ENCODE peak calls at places on chromosomes 3 and 15, in four cellular contexts. C, M, F and A are unnamed samples.

GRCh38 chr3:127452321-127452821 is 138.2 kb downstream of the TPRA1 start:
- DNase-seq in C (no peak), M (no peak), F (no peak), A (no peak)

GRCh38 chr3:133273346-133273745 is 126.5 kb upstream of the BFSP2 start:
- DNase-seq in C (no peak), M (no peak), F (no peak), A (no peak)

GRCh38 chr3:63351159-63352007 is 73.3 kb downstream of the SYNPR start:
- DNase-seq in C (no peak), M (no peak), F (peak; percentile 84), A (peak; percentile 28)

GRCh38 chr15:78752492-78753358 is 58.5 kb downstream of the ADAMTS7 start:
- DNase-seq in C (no peak), M (no peak), F (no peak), A (no peak)

GRCh38 chr3:142618917-142619401 is 22.8 kb downstream of the PLS1 start:
- DNase-seq in C (no peak), M (no peak), F (peak; percentile 35), A (peak; percentile 24)

GRCh38 chr15:96066852-96067490 is 263.5 kb upstream of the NR2F2 start:
- DNase-seq in C (no peak), M (no peak), F (no peak), A (no peak)

GRCh38 chr3:15298504-15298903 is 33.9 kb downstream of the SH3BP5 start:
- DNase-seq in C (no peak), M (no peak), F (no peak), A (no peak)

GRCh38 chr15:49235446-49236207 is 65.6 kb downstream of the GALK2 start:
- DNase-seq in C (peak; percentile 30), M (peak; percentile 19), F (peak; percentile 95), A (peak; percentile 54)

GRCh38 chr3:121871434-121871833 is 22.8 kb upstream of the SLC15A2 start:
- DNase-seq in C (no peak), M (no peak), F (no peak), A (no peak)

GRCh38 chr3:168094877-168095610 is 680 bp downstream of the GOLIM4 start:
- DNase-seq in C (peak; percentile 66), M (peak; percentile 64), F (peak; percentile 58), A (peak; percentile 48)

GRCh38 chr15:67307889-67308597 is 53.5 kb downstream of the IQCH start:
- DNase-seq in C (no peak), M (no peak), F (no peak), A (no peak)

GRCh38 chr15:51735211-51735610 is 2.2 kb downstream of the LYSMD2 start:
- DNase-seq in C (no peak), M (no peak), F (no peak), A (no peak)

GRCh38 chr15:99440551-99441426 is 125.0 kb upstream of the MEF2A start:
- DNase-seq in C (no peak), M (no peak), F (no peak), A (no peak)

GRCh38 chr15:99604865-99605264 is 39.1 kb downstream of the MEF2A start:
- DNase-seq in C (no peak), M (no peak), F (no peak), A (no peak)

GRCh38 chr3:102454101-102454625 is 19.3 kb downstream of the ZPLD1 start:
- DNase-seq in C (no peak), M (no peak), F (no peak), A (no peak)

GRCh38 chr3:111548060-111548459 is 6.1 kb downstream of the CD96 start:
- DNase-seq in C (no peak), M (no peak), F (no peak), A (no peak)

GRCh38 chr15:22893081-22893480 is 54.6 kb downstream of the NIPA2 start:
- DNase-seq in C (no peak), M (peak; percentile 4), F (no peak), A (no peak)

GRCh38 chr15:22890296-22890695 is 51.8 kb downstream of the NIPA2 start:
- DNase-seq in C (no peak), M (no peak), F (no peak), A (no peak)

GRCh38 chr15:22893881-22894280 is 55.4 kb downstream of the NIPA2 start:
- DNase-seq in C (no peak), M (no peak), F (no peak), A (no peak)

GRCh38 chr15:22891426-22892210 is 53.2 kb downstream of the NIPA2 start:
- DNase-seq in C (no peak), M (peak; percentile 7), F (no peak), A (no peak)

DNA sequence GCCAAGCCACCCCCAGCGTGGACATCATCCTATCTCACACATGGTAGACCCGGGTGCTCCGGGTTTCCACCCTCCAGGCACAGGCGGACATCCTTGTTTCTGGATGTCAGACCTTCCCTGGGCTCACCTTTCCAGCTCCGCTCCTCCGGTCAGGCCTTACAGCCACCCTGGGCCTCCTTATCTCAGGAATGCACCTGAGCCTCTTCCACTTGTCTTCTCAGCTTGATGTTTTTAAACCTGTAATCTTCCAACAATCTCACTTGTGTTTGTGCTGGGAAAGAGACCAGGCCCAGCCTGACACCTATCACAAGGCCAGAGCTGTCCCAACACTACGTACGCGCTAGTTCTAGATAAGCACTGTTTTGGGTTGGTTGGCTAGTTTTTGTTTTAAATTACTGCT is 53.9 kb downstream of the NIPA2 start:
- DNase-seq in C (no peak), M (peak; percentile 5), F (no peak), A (peak; percentile 82)
- H3K4me3 ChIP-seq in C (no peak overlapping the region), M (no peak overlapping the region), F (no peak overlapping the region), A (no peak overlapping the region)

GRCh38 chr15:25830844-25831443 is 32.2 kb downstream of the ATP10A start:
- DNase-seq in C (peak; percentile 67), M (no peak), F (peak; percentile 98), A (no peak)
- TF ChIP-seq CTCF in C (no peak), M (no peak), F (no peak), A (no peak)

GRCh38 chr3:183283886-183284285 is 30.8 kb downstream of the B3GNT5 start:
- DNase-seq in C (no peak), M (no peak), F (no peak), A (no peak)

GRCh38 chr3:183285828-183286457 is 32.9 kb downstream of the B3GNT5 start:
- DNase-seq in C (peak; percentile 86), M (peak; percentile 64), F (peak; percentile 99), A (no peak)

GRCh38 chr3:183284570-183284969 is 31.5 kb downstream of the B3GNT5 start:
- DNase-seq in C (no peak), M (no peak), F (no peak), A (no peak)

GRCh38 chr3:183287301-183287971 is 34.4 kb downstream of the B3GNT5 start:
- DNase-seq in C (peak; percentile 34), M (no peak), F (peak; percentile 99), A (no peak)

DNA sequence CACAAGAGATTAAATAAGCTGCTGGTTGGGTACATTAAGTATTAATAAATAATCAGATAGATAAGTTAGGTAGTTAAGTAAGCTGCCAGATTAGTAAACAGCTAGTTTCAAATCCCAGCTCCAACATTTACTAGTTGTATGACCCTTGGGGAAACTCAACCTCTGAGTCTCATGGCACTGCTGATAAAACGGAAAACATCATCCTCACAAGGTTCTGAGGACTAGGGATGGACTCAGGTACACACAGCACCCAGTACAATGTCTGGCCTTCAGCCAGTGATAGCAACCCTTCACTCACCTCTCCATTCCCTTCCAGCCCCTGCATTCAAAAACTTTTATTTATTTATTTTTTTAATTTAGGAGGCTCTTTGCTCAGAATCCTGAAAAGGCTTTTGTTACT is 32.3 kb downstream of the B3GNT5 start:
- DNase-seq in C (no peak), M (no peak), F (no peak), A (no peak)
- H3K4me3 ChIP-seq in C (peak overlapping the region; percentile 9), M (peak overlapping the region; percentile 2), F (no peak overlapping the region), A (no peak overlapping the region)

DNA sequence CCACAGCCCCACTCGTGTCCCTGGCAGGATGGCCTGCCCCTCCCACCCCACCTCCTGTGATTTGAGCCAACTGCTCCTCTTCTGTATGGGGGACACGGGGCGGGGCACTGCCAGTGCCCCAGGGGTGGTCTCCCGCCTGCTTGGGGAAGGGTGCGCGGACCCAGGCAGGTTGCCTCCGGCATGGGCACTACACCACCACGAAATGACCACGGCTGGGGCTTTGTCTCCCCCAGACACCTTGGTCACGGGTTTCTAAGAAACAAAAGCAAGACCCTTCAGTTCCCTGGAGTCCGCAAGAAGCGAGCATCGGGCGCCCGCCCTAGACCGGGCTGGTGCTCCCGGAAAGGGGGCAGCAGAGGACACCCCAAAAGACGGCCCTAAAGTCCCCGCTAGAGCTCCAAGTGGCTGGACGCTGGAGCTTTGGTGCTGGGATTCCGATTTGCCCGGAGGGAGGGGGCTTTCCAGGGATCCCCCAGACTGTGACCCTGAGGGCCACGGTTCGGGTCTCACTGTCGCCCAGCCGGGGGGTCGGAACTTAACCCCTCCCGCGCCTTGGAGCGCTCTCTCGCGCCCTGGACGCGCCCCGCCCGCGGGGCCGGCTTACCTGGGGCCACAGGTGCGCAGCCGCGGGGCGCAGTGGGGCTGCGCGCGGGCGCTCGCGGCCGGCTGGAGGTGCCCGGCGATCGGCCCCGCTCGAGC is 219.5 kb upstream of the PRICKLE2 start:
- DNase-seq in C (no peak), M (no peak), F (no peak), A (peak; percentile 16)
- TF ChIP-seq CTCF in C (no peak), M (no peak), F (peak; percentile 22), A (peak; percentile 2)